ENCODE peak calls at places on chromosome 16, in four cellular contexts. K is H1, W is K562, Z is HepG2. S is an unnamed sample.

GRCh38 chr16:30350134-30350871 is 4.8 kb downstream of the CD2BP2 start:
- DNase-seq in W (no peak), K (no peak), Z (no peak), S (no peak)

GRCh38 chr16:27203429-27204231 is at the start of gene KDM8:
- DNase-seq in Z (peak; percentile 100), K (peak; percentile 98), W (peak; percentile 99), S (peak; percentile 97)

GRCh38 chr16:86877108-86877507 is 298.8 kb downstream of the FOXL1 start:
- DNase-seq in K (no peak), W (no peak), Z (no peak), S (no peak)

GRCh38 chr16:85313541-85314208 is 201.4 kb upstream of the CIBAR2 start:
- DNase-seq in K (no peak), W (no peak), Z (no peak), S (no peak)

GRCh38 chr16:51392651-51393187 is 241.6 kb upstream of the SALL1 start:
- DNase-seq in K (no peak), W (no peak), Z (no peak), S (peak; percentile 21)

GRCh38 chr16:89729293-89729692 is 8.0 kb downstream of the ZNF276 start:
- DNase-seq in Z (no peak), K (no peak), W (no peak), S (no peak)

GRCh38 chr16:81469710-81470481 is 25.3 kb downstream of the CMIP start:
- DNase-seq in K (no peak), W (peak; percentile 68), Z (no peak), S (no peak)

GRCh38 chr16:15598648-15599190 is 44.2 kb downstream of the MARF1 start:
- DNase-seq in W (no peak), K (no peak), Z (no peak), S (no peak)

GRCh38 chr16:57750796-57751538 is 15.4 kb downstream of the KATNB1 start:
- DNase-seq in K (no peak), W (no peak), Z (no peak), S (no peak)

GRCh38 chr16:74752756-74753155 is 21.9 kb downstream of the FA2H start:
- DNase-seq in Z (no peak), K (no peak), W (no peak), S (no peak)

GRCh38 chr16:31010539-31010938 is at the start of gene STX1B:
- DNase-seq in Z (no peak), W (no peak), K (no peak), S (peak; percentile 90)

GRCh38 chr16:15874745-15875314 is 13.6 kb downstream of the CEP20 start:
- DNase-seq in K (no peak), W (peak; percentile 60), Z (peak; percentile 70), S (peak; percentile 58)

GRCh38 chr16:64745275-64745674 is 376.6 kb downstream of the CDH11 start:
- DNase-seq in Z (no peak), K (no peak), W (no peak), S (no peak)

GRCh38 chr16:69709456-69710084 is 16.8 kb downstream of the NQO1 start:
- DNase-seq in K (no peak), Z (peak; percentile 81), W (peak; percentile 74), S (no peak)

GRCh38 chr16:64951193-64951592 is 170.7 kb downstream of the CDH11 start:
- DNase-seq in W (no peak), Z (no peak), K (no peak), S (no peak)

GRCh38 chr16:29765167-29766032 is 12.7 kb upstream of the ZG16 start:
- DNase-seq in W (peak; percentile 23), K (no peak), Z (peak; percentile 92), S (no peak)

GRCh38 chr16:59341368-59341767 is 607.3 kb upstream of the GOT2 start:
- DNase-seq in K (no peak), W (peak; percentile 5), Z (no peak), S (no peak)
- TF ChIP-seq CTCF in K (no peak), W (no peak), Z (no peak), S (no peak)

DNA sequence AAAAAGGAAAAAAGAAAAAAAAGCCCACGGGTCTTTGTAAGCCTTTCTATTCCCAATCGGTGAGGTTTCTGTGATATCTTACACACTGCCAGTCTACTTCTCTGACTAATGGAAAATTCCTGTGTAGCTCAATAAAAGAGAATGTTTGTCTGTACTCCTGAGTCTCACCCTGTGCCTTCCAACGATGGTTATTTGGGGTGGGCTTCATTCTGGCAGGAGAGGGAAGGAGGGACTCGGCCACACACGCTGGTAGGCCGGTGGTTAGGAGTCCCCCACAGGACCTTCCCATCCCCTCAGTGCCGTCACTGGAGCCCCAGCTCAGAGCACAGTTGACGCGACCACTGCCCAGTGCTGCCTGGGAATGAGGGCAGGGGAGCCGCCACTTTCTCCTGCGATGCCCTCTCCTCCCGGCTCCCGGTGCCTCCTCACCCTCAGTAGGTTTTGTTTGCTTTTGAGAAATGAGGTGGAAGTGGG is 68.0 kb downstream of the AMFR start:
- DNase-seq in K (no peak), W (no peak), Z (no peak), S (peak; percentile 14)
- TF ChIP-seq CREB1 in K (no peak), W (no peak), Z (no peak), S (no peak)

GRCh38 chr16:4123617-4124300 is 7.5 kb upstream of the ADCY9 start:
- DNase-seq in Z (no peak), K (no peak), W (no peak), S (no peak)
- TF ChIP-seq JUN in Z (no peak), K (no peak), W (no peak), S (no peak)

GRCh38 chr16:58848662-58849002 is 114.5 kb upstream of the GOT2 start:
- DNase-seq in K (no peak), Z (no peak), W (no peak), S (no peak)

GRCh38 chr16:58847902-58848661 is 114.0 kb upstream of the GOT2 start:
- DNase-seq in W (no peak), Z (peak; percentile 53), K (no peak), S (no peak)

GRCh38 chr16:58842746-58843145 is 108.6 kb upstream of the GOT2 start:
- DNase-seq in W (no peak), K (no peak), Z (no peak), S (no peak)

GRCh38 chr16:58842156-58842555 is 108.0 kb upstream of the GOT2 start:
- DNase-seq in W (no peak), Z (no peak), K (no peak), S (no peak)

GRCh38 chr16:58843675-58844074 is 109.6 kb upstream of the GOT2 start:
- DNase-seq in Z (peak; percentile 44), W (peak; percentile 53), K (no peak), S (no peak)
- TF ChIP-seq CTCF in Z (peak; percentile 60), W (peak; percentile 38), K (no peak), S (no peak)

GRCh38 chr16:11047939-11048500 is 103.7 kb downstream of the CLEC16A start:
- DNase-seq in W (no peak), Z (no peak), K (no peak), S (no peak)
- TF ChIP-seq CREB1 in W (no peak), Z (no peak), K (no peak), S (no peak)

GRCh38 chr16:87958632-87959031 is 7.4 kb downstream of the BANP start:
- DNase-seq in W (no peak), Z (no peak), K (no peak), S (no peak)
- TF ChIP-seq JUN in W (no peak), Z (no peak), K (no peak), S (no peak)

S was measured in WTC11.